ENCODE peak calls at places on chromosomes 16 and 17, in four cellular contexts. G is MM.1S, D is GM23248, S is PC-3. U is an unnamed sample.

GRCh38 chr16:74868501-74868900 is 93.9 kb upstream of the FA2H start:
- DNase-seq in G (no peak), S (peak; percentile 24), D (peak; percentile 53), U (no peak)

GRCh38 chr17:78179372-78179771 is 7.5 kb downstream of the TK1 start:
- DNase-seq in G (no peak), S (peak; percentile 53), D (peak; percentile 52), U (peak; percentile 58)

GRCh38 chr17:77365584-77366186 is 224.9 kb downstream of the SEC14L1 start:
- DNase-seq in G (no peak), D (peak; percentile 93), S (peak; percentile 82), U (peak; percentile 53)

GRCh38 chr16:13322357-13322756 is 421.0 kb downstream of the SHISA9 start:
- DNase-seq in G (no peak), D (no peak), S (no peak), U (no peak)

GRCh38 chr16:78639775-78640174 is 540.3 kb downstream of the WWOX start:
- DNase-seq in S (no peak), G (peak; percentile 70), D (no peak), U (no peak)

GRCh38 chr17:27559996-27560481 is 70.9 kb upstream of the LGALS9 start:
- DNase-seq in G (no peak), D (peak; percentile 89), S (peak; percentile 70), U (no peak)

GRCh38 chr16:76222853-76223252 is 54.3 kb upstream of the CNTNAP4 start:
- DNase-seq in G (no peak), D (no peak), S (no peak), U (no peak)

GRCh38 chr16:78994135-78994534 is 606.4 kb downstream of the MAF start:
- DNase-seq in S (no peak), D (no peak), G (no peak), U (no peak)

GRCh38 chr17:49935526-49936210 is 33.3 kb upstream of the DLX4 start:
- DNase-seq in G (no peak), D (no peak), S (no peak), U (no peak)

GRCh38 chr16:14370736-14371234 is 259.3 kb downstream of the PARN start:
- DNase-seq in D (no peak), G (no peak), S (no peak), U (no peak)

DNA sequence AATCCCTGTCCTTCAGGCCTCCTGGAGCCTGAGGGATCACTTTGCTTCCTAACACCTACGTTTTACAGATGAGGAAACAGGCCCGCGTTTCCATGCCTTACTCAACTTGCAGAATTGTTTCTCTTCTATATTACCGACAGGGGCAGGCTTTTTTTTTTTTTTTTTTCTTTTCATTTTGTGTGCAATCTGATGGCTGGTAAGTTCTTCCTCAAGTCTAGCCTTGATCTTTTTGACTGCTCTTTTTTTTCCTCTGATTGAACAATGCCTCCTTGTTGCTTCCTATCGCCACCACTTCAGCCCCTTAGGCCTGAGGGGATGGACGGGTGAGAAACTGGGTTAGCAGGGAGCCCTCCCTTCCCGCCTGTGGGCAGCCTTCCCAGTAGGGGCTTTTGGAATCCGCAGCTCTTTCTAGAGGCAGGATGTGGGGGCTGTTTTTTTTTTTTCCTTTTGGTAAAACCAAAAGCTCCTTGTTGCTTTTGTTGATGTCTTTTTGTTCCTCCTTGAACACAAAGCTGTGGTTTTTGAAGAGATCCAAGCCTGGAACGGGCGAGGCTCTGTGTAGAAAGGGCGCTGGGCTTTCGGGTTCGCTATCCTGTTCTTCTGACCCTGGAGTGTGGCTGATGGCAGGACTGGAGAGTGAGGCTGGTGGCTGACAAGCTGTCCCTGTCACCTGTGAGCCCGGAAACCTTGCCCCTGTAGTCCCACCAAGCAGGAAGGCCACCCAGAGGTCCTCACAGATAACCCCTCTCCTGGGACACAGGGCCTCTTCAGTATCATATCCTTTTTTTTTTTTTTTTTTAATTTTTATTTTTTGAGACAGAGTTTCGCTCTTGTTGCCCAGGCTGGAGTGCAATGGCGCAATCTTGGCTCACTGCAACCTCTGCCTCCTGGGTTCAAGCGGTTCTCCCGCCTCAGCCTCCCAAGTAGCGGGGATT is 14.0 kb downstream of the LASP1 start:
- DNase-seq in S (no peak), G (no peak), D (peak; percentile 44), U (no peak)
- H3F3A ChIP-seq in S (no peaks in the 10 kb centered on the region), G (no peaks in the 10 kb centered on the region), D (peaks cover 50% of the 10 kb centered on the region), U (peaks cover 59% of the 10 kb centered on the region)

DNA sequence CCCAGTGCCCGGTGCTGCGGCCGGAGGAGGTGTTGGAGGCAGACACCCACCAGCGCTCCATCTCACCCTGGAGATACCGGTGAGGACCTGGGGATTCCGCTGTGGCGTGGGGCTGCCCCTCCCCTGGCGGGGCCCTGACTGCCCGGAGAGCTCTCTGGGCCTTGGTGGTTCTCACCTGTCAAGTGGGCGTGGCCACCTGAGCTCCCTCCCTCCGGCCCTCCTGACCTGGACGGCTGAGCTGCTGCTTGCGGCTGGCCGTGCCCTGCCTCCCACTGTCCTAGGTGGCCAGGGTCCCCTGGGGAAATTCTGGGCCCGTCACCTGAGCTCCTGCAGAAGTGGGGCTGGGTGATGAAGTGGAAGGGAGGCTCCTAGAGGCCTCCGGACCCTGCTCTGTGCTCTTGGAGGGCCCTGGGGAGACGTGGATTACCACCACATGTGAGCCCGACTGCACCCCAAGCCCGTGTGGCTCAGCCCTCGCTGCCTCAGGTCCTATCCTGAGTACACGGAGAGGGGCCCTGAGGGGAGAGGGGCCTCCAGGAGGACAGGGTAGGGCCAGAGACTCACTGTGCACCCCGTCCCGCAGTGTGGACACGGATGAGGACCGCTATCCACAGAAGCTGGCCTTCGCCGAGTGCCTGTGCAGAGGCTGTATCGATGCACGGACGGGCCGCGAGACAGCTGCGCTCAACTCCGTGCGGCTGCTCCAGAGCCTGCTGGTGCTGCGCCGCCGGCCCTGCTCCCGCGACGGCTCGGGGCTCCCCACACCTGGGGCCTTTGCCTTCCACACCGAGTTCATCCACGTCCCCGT is 1.1 kb downstream of the IL17C start:
- DNase-seq in S (no peak), D (peak; percentile 46), G (no peak), U (no peak)
- TF ChIP-seq EZH2 in S (no peak), D (no peak), G (no peak), U (no peak)

GRCh38 chr17:76137351-76138233 is 3.5 kb downstream of the FOXJ1 start:
- DNase-seq in G (no peak), S (no peak), D (no peak), U (no peak)
- H3K4me2 ChIP-seq in G (no peak overlapping the region), S (no peak overlapping the region), D (no peak overlapping the region), U (no peak overlapping the region)

GRCh38 chr17:57999010-57999495 is 8.0 kb downstream of the SRSF1 start:
- DNase-seq in G (no peak), S (no peak), D (no peak), U (no peak)

GRCh38 chr17:57997085-57997809 is 9.2 kb upstream of the VEZF1 start:
- DNase-seq in G (no peak), D (no peak), S (no peak), U (no peak)

GRCh38 chr17:57999496-58000017 is 7.5 kb downstream of the SRSF1 start:
- DNase-seq in D (peak; percentile 74), G (peak; percentile 67), S (peak; percentile 93), U (peak; percentile 75)

GRCh38 chr17:57995076-57995956 is 7.3 kb upstream of the VEZF1 start:
- DNase-seq in D (peak; percentile 90), S (peak; percentile 87), G (peak; percentile 67), U (peak; percentile 71)

GRCh38 chr17:57998234-57998746 is 8.8 kb downstream of the SRSF1 start:
- DNase-seq in D (no peak), S (no peak), G (no peak), U (no peak)
- H3F3A ChIP-seq in D (peaks cover 94% of the 10 kb centered on the region), S (peaks cover 53% of the 10 kb centered on the region), G (peaks cover 91% of the 10 kb centered on the region), U (peaks cover 95% of the 10 kb centered on the region)

GRCh38 chr16:2337431-2338296 is 2.9 kb downstream of the ABCA3 start:
- DNase-seq in S (no peak), D (no peak), G (no peak), U (no peak)

GRCh38 chr16:2343211-2343610 is 2.7 kb upstream of the ABCA3 start:
- DNase-seq in D (no peak), S (no peak), G (no peak), U (no peak)

GRCh38 chr16:2339521-2340484 is 725 bp downstream of the ABCA3 start:
- DNase-seq in S (peak; percentile 47), D (peak; percentile 54), G (peak; percentile 34), U (no peak)

GRCh38 chr16:2341456-2342447 is 1.2 kb upstream of the ABCA3 start:
- DNase-seq in G (no peak), S (no peak), D (no peak), U (no peak)

GRCh38 chr16:2340564-2341455 is at the start of gene ABCA3:
- DNase-seq in G (peak; percentile 85), S (peak; percentile 94), D (peak; percentile 96), U (peak; percentile 76)
- TF ChIP-seq EZH2 in G (no peak), S (no peak), D (no peak), U (no peak)

DNA sequence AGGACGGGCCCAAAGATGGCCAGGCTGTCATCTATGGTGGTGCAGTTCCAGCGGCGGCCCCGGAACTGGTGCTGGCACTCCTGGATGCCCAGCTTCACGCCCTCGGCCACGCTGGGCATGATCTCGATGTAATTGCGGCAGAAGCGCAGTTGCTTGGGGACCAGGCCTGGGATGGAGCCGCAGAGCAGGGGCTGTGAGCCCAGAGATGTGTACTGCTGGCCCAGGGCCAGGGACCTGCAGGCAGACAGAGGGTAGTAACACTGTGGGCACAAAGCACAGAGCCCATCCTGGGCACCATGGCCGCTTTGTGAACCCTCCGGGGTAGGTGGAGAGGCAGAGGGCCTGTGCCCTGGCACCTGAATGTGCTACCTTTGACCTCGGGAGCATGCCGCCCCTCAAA is 44.8 kb downstream of the WNT3 start:
- DNase-seq in S (no peak), G (no peak), D (no peak), U (peak; percentile 11)
- H3K4me2 ChIP-seq in S (no peak overlapping the region), G (no peak overlapping the region), D (no peak overlapping the region), U (no peak overlapping the region)

GRCh38 chr16:11869657-11870228 is 18.4 kb upstream of the RSL1D1 start:
- DNase-seq in G (no peak), S (no peak), D (no peak), U (no peak)

GRCh38 chr16:11868412-11868980 is 17.2 kb upstream of the RSL1D1 start:
- DNase-seq in G (no peak), S (no peak), D (no peak), U (no peak)

GRCh38 chr16:11876306-11876705 is 25.0 kb upstream of the RSL1D1 start:
- DNase-seq in S (no peak), D (no peak), G (no peak), U (no peak)

GRCh38 chr16:11875721-11876120 is 24.4 kb upstream of the RSL1D1 start:
- DNase-seq in D (no peak), S (no peak), G (no peak), U (no peak)

DNA sequence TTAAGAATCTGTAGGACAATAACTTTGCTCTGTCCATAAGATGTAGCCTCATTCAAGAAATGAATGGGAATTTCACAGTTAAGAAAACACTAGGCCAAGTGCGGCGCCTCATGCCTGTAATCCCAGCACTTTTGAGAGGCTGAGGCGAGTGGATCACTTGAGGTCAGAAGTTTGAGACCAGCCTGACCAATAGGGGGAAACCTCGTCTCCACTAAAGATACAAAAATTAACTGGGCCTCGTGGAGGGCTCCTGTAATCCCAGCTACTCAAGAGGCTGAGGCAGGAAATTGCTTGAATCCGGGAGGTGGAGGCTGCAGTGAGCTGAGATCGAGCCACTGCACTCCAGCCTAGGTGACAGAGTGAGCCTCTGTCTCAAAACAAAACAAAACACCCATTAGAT is 19.9 kb upstream of the RSL1D1 start:
- DNase-seq in G (no peak), S (no peak), D (peak; percentile 51), U (no peak)
- H3F3A ChIP-seq in G (peaks cover 7% of the 10 kb centered on the region), S (peaks cover 8% of the 10 kb centered on the region), D (peaks cover 67% of the 10 kb centered on the region), U (peaks cover 85% of the 10 kb centered on the region)